ENCODE peak calls at places on chromosome 21, in ten cellular contexts. G is activated T-cell treated with anti-CD3 and anti-CD28 coated beads for 24 hours; T is GM18507; B is stimulated activated CD8-positive, alpha-beta memory T cell treated with anti-CD3 and anti-CD28 coated beads, Interleukin-2, amount 100 ng/mL, for 1 hour; C is NCI-H226; W is NAMALWA; Y is thoracic aorta; N is activated CD8-positive, alpha-beta T cell treated with anti-CD3 and anti-CD28 coated beads, Interleukin-2, amount 10 ng/mL, durations not matched to agents 7 days and 5 days; L is memory B cell; V is cerebellum. A is an unnamed sample.

GRCh38 chr21:24204641-24205040 is 1402.6 kb downstream of the MRPL39 start:
- DNase-seq in G (no peak), T (no peak), B (no peak), C (no peak), W (no peak), Y (no peak), N (no peak), L (no peak), V (no peak), A (no peak)

GRCh38 chr21:36134820-36135390 is at the start of gene CBR3:
- DNase-seq in G (peak), T (no peak), B (no peak), C (peak), W (no peak), Y (no peak), N (peak), L (no peak), V (peak), A (no peak)

GRCh38 chr21:16942703-16943102 is 570.1 kb upstream of the CXADR start:
- DNase-seq in G (no peak), T (no peak), B (no peak), C (peak), W (peak), Y (no peak), N (no peak), L (no peak), V (no peak), A (no peak)

GRCh38 chr21:42614811-42615342 is 38.5 kb upstream of the PDE9A start:
- DNase-seq in G (peak), T (no peak), B (no peak), C (no peak), W (peak), Y (no peak), N (peak), L (no peak), V (no peak), A (no peak)

GRCh38 chr21:37153193-37153934 is 80.3 kb downstream of the TTC3 start:
- DNase-seq in G (no peak), T (no peak), B (no peak), C (peak), W (no peak), Y (no peak), N (no peak), L (no peak), V (no peak), A (no peak)

GRCh38 chr21:42161957-42162681 is 56.8 kb upstream of the ABCG1 start:
- DNase-seq in G (no peak), T (no peak), B (no peak), C (no peak), W (no peak), Y (no peak), N (peak), L (no peak), V (no peak), A (no peak)

GRCh38 chr21:34630536-34631143 is 15.7 kb upstream of the RCAN1 start:
- DNase-seq in G (peak), T (peak), B (no peak), C (peak), W (peak), Y (no peak), N (peak), L (peak), V (peak), A (peak)

GRCh38 chr21:42433946-42434551 is 30.3 kb downstream of the UBASH3A start:
- DNase-seq in G (no peak), T (no peak), B (no peak), C (peak), W (no peak), Y (no peak), N (no peak), L (no peak), V (no peak), A (no peak)

GRCh38 chr21:25838809-25839208 is 104.0 kb downstream of the GABPA start:
- DNase-seq in G (no peak), T (no peak), B (no peak), C (no peak), W (no peak), Y (no peak), N (no peak), L (no peak), V (no peak), A (no peak)

GRCh38 chr21:25895565-25896205 is 160.9 kb downstream of the GABPA start:
- DNase-seq in G (no peak), T (no peak), B (no peak), C (peak), W (peak), Y (no peak), N (peak), L (peak), V (peak), A (no peak)

GRCh38 chr21:33974513-33975468 is 59.2 kb upstream of the ATP5PO start:
- DNase-seq in G (no peak), T (no peak), B (no peak), C (no peak), W (no peak), Y (no peak), N (no peak), L (no peak), V (no peak), A (no peak)

GRCh38 chr21:38839683-38840286 is 34.1 kb downstream of the ETS2 start:
- DNase-seq in G (no peak), T (no peak), B (no peak), C (peak), W (no peak), Y (no peak), N (no peak), L (no peak), V (no peak), A (no peak)

GRCh38 chr21:43785134-43785533 is 4.2 kb upstream of the RRP1 start:
- DNase-seq in G (no peak), T (no peak), B (no peak), C (peak), W (no peak), Y (no peak), N (no peak), L (no peak), V (no peak), A (no peak)

GRCh38 chr21:42513151-42513984 is at the start of gene SLC37A1:
- DNase-seq in G (no peak), T (no peak), B (no peak), C (peak), W (peak), Y (no peak), N (peak), L (peak), V (peak), A (no peak)

GRCh38 chr21:16709866-16710550 is 802.8 kb upstream of the CXADR start:
- DNase-seq in G (no peak), T (no peak), B (no peak), C (no peak), W (no peak), Y (no peak), N (no peak), L (no peak), V (no peak), A (no peak)

GRCh38 chr21:42541618-42542017 is 28.0 kb downstream of the SLC37A1 start:
- DNase-seq in G (no peak), T (no peak), B (no peak), C (no peak), W (no peak), Y (no peak), N (no peak), L (no peak), V (no peak), A (no peak)

GRCh38 chr21:45504516-45505415 is 37.5 kb downstream of the SLC19A1 start:
- DNase-seq in G (no peak), T (no peak), B (no peak), C (no peak), W (no peak), Y (no peak), N (no peak), L (no peak), V (no peak), A (no peak)

GRCh38 chr21:42414928-42415769 is 11.4 kb downstream of the UBASH3A start:
- DNase-seq in G (peak), T (peak), B (peak), C (peak), W (no peak), Y (no peak), N (peak), L (peak), V (no peak), A (no peak)

GRCh38 chr21:41884501-41885030 is 5.4 kb upstream of the PRDM15 start:
- DNase-seq in G (no peak), T (no peak), B (no peak), C (no peak), W (no peak), Y (no peak), N (no peak), L (no peak), V (no peak), A (no peak)

GRCh38 chr21:35050348-35051286 is 1.5 kb upstream of the RUNX1 start:
- DNase-seq in G (no peak), T (no peak), B (no peak), C (peak), W (peak), Y (no peak), N (no peak), L (peak), V (no peak), A (no peak)

A was measured in Panc1.